ENCODE peak calls at places on chromosomes 16 and 17, in eight cellular contexts. B is iris pigment epithelial cell; J is T-cell; V is left ventricle myocardium superior; Y is NAMALWA; E is activated gamma-delta T cell treated with Interleukin-2 at 50 U/mL for 16 hours; C is activated CD4-positive, alpha-beta T cell treated with anti-CD3 and anti-CD28 coated beads, Interleukin-2, amount 10 ng/mL, durations not matched to agents 7 days and 5 days; P is thyroid gland. T is an unnamed sample.

GRCh38 chr17:77285594-77286390 is 145.0 kb downstream of the SEC14L1 start:
- DNase-seq in B (peak), J (no peak), V (peak), Y (no peak), E (no peak), C (no peak), P (peak), T (peak)

GRCh38 chr17:32930512-32930911 is 2.6 kb downstream of the TMEM98 start:
- DNase-seq in B (no peak), J (no peak), V (no peak), Y (no peak), E (no peak), C (no peak), P (no peak), T (no peak)

GRCh38 chr17:77441130-77441920 is 300.6 kb downstream of the SEC14L1 start:
- DNase-seq in B (no peak), J (peak), V (no peak), Y (peak), E (peak), C (peak), P (no peak), T (no peak)

GRCh38 chr17:29138184-29138955 is 41.8 kb downstream of the MYO18A start:
- DNase-seq in B (no peak), J (no peak), V (peak), Y (peak), E (peak), C (peak), P (no peak), T (no peak)

GRCh38 chr17:18141210-18141803 is 32.8 kb downstream of the MYO15A start:
- DNase-seq in B (peak), J (peak), V (no peak), Y (peak), E (peak), C (peak), P (peak), T (peak)

GRCh38 chr16:3112881-3113574 is 642 bp downstream of the ZNF205 start:
- DNase-seq in B (no peak), J (no peak), V (no peak), Y (no peak), E (no peak), C (no peak), P (no peak), T (no peak)

GRCh38 chr17:4272213-4272975 is 8.6 kb upstream of the ANKFY1 start:
- DNase-seq in B (no peak), J (no peak), V (no peak), Y (no peak), E (no peak), C (no peak), P (no peak), T (no peak)

GRCh38 chr16:70391881-70392481 is 45.3 kb downstream of the DDX19A start:
- DNase-seq in B (peak), J (no peak), V (peak), Y (no peak), E (no peak), C (no peak), P (no peak), T (peak)

GRCh38 chr16:2005646-2006045 is 4.0 kb downstream of the ZNF598 start:
- DNase-seq in B (no peak), J (no peak), V (no peak), Y (no peak), E (no peak), C (no peak), P (peak), T (no peak)

GRCh38 chr16:23171234-23171948 is 11.2 kb upstream of the SCNN1G start:
- DNase-seq in B (no peak), J (no peak), V (no peak), Y (no peak), E (no peak), C (no peak), P (no peak), T (peak)

GRCh38 chr17:76940738-76941350 is 72.6 kb downstream of the MGAT5B start:
- DNase-seq in B (no peak), J (no peak), V (no peak), Y (peak), E (no peak), C (no peak), P (no peak), T (no peak)

GRCh38 chr16:3004781-3005284 is 7.9 kb upstream of the CLDN9 start:
- DNase-seq in B (no peak), J (no peak), V (no peak), Y (no peak), E (no peak), C (no peak), P (peak), T (no peak)

GRCh38 chr17:19727466-19728113 is 11.2 kb upstream of the SLC47A2 start:
- DNase-seq in B (peak), J (no peak), V (peak), Y (no peak), E (no peak), C (no peak), P (peak), T (peak)

GRCh38 chr17:45312477-45313418 is 4.1 kb downstream of the MAP3K14 start:
- DNase-seq in B (no peak), J (no peak), V (no peak), Y (peak), E (no peak), C (no peak), P (peak), T (no peak)

GRCh38 chr17:48671697-48672171 is 45.6 kb upstream of the HOXB9 start:
- DNase-seq in B (peak), J (peak), V (peak), Y (peak), E (peak), C (peak), P (peak), T (peak)

GRCh38 chr16:56450901-56451752 is at the start of the genes NUDT21 and OGFOD1:
- DNase-seq in B (peak), J (peak), V (peak), Y (peak), E (peak), C (peak), P (peak), T (peak)

GRCh38 chr16:4613636-4614570 is 785 bp downstream of the UBALD1 start:
- DNase-seq in B (peak), J (no peak), V (peak), Y (peak), E (peak), C (peak), P (peak), T (no peak)

GRCh38 chr17:76887809-76888208 is 19.6 kb downstream of the MGAT5B start:
- DNase-seq in B (no peak), J (no peak), V (no peak), Y (peak), E (no peak), C (no peak), P (no peak), T (no peak)

GRCh38 chr17:292531-293382 is 59.9 kb downstream of the RPH3AL start:
- DNase-seq in B (no peak), J (no peak), V (no peak), Y (no peak), E (no peak), C (peak), P (no peak), T (no peak)

GRCh38 chr16:88315543-88316105 is 67.1 kb upstream of the ZNF469 start:
- DNase-seq in B (peak), J (no peak), V (peak), Y (no peak), E (no peak), C (no peak), P (peak), T (peak)

GRCh38 chr17:82058855-82059249 is 6.8 kb downstream of the DUS1L start:
- DNase-seq in B (no peak), J (no peak), V (peak), Y (no peak), E (no peak), C (no peak), P (no peak), T (no peak)

GRCh38 chr17:31565652-31566051 is 174.2 kb downstream of the RAB11FIP4 start:
- DNase-seq in B (no peak), J (no peak), V (no peak), Y (no peak), E (no peak), C (no peak), P (no peak), T (no peak)

GRCh38 chr17:67600408-67600807 is 117.3 kb upstream of the NOL11 start:
- DNase-seq in B (no peak), J (no peak), V (no peak), Y (no peak), E (no peak), C (no peak), P (no peak), T (no peak)

GRCh38 chr17:9389116-9389515 is 186.5 kb downstream of the STX8 start:
- DNase-seq in B (peak), J (no peak), V (no peak), Y (no peak), E (no peak), C (no peak), P (no peak), T (peak)

GRCh38 chr17:77841742-77842141 is 116.8 kb upstream of the TNRC6C start:
- DNase-seq in B (no peak), J (no peak), V (peak), Y (no peak), E (no peak), C (no peak), P (no peak), T (no peak)

GRCh38 chr17:32386844-32387243 is 36.9 kb downstream of the ZNF207 start:
- DNase-seq in B (no peak), J (no peak), V (no peak), Y (no peak), E (no peak), C (no peak), P (no peak), T (no peak)

GRCh38 chr17:78641243-78641642 is 64.0 kb upstream of the DNAH17 start:
- DNase-seq in B (no peak), J (no peak), V (no peak), Y (no peak), E (no peak), C (no peak), P (no peak), T (no peak)

GRCh38 chr16:73177896-73178295 is 130.0 kb upstream of the ZFHX3 start:
- DNase-seq in B (no peak), J (no peak), V (no peak), Y (no peak), E (no peak), C (no peak), P (no peak), T (no peak)

GRCh38 chr17:82753516-82753915 is 1.7 kb downstream of the TBCD start:
- DNase-seq in B (no peak), J (no peak), V (no peak), Y (no peak), E (no peak), C (no peak), P (no peak), T (no peak)

GRCh38 chr17:7240375-7240774 is 1.1 kb upstream of the PHF23 start:
- DNase-seq in B (no peak), J (no peak), V (no peak), Y (peak), E (no peak), C (no peak), P (no peak), T (no peak)

GRCh38 chr16:74766729-74767128 is 7.9 kb downstream of the FA2H start:
- DNase-seq in B (no peak), J (no peak), V (no peak), Y (peak), E (no peak), C (no peak), P (no peak), T (no peak)

GRCh38 chr16:53434436-53435065 is at the start of gene RBL2:
- DNase-seq in B (peak), J (peak), V (peak), Y (peak), E (peak), C (peak), P (peak), T (no peak)

GRCh38 chr17:2120550-2121335 is 65.8 kb downstream of the HIC1 start:
- DNase-seq in B (peak), J (no peak), V (no peak), Y (no peak), E (no peak), C (no peak), P (no peak), T (peak)

T was measured in GM04504.